ENCODE peak calls at places on chromosomes 2 and 18, in six cellular contexts. One of them, this sample, is unnamed.

GRCh38 chr2:46942143-46942526 is 26.5 kb upstream of the MCFD2 start:
- DNase-seq in activated naive CD8-positive, alpha-beta T cell treated with anti-CD3 and anti-CD28 coated beads, Interleukin-2, amount 50 U/mL, for 16 hours: peak; percentile 20
- DNase-seq in MV-4-11: peak; percentile 22
- DNase-seq in EH: peak; percentile 41
- DNase-seq in stimulated activated CD4-positive, alpha-beta T cell treated with anti-CD3 and anti-CD28 coated beads, TNF-alpha, amount 100 ng/mL, for 4 hours: peak; percentile 56
- DNase-seq in HCT116: no peak
- DNase-seq in this sample: no peak

GRCh38 chr18:33421225-33421624 is 19.3 kb downstream of the CCDC178 start:
- DNase-seq in stimulated activated CD4-positive, alpha-beta T cell treated with anti-CD3 and anti-CD28 coated beads, TNF-alpha, amount 100 ng/mL, for 4 hours: no peak
- DNase-seq in HCT116: no peak
- DNase-seq in MV-4-11: no peak
- DNase-seq in activated naive CD8-positive, alpha-beta T cell treated with anti-CD3 and anti-CD28 coated beads, Interleukin-2, amount 50 U/mL, for 16 hours: no peak
- DNase-seq in EH: no peak
- DNase-seq in this sample: no peak

GRCh38 chr2:237392186-237392585 is 21.8 kb downstream of the COL6A3 start:
- DNase-seq in stimulated activated CD4-positive, alpha-beta T cell treated with anti-CD3 and anti-CD28 coated beads, TNF-alpha, amount 100 ng/mL, for 4 hours: no peak
- DNase-seq in EH: peak; percentile 35
- DNase-seq in MV-4-11: no peak
- DNase-seq in HCT116: no peak
- DNase-seq in activated naive CD8-positive, alpha-beta T cell treated with anti-CD3 and anti-CD28 coated beads, Interleukin-2, amount 50 U/mL, for 16 hours: no peak
- DNase-seq in this sample: no peak

GRCh38 chr2:64453710-64454315 is at the start of gene LGALSL:
- DNase-seq in MV-4-11: no peak
- DNase-seq in EH: peak; percentile 59
- DNase-seq in activated naive CD8-positive, alpha-beta T cell treated with anti-CD3 and anti-CD28 coated beads, Interleukin-2, amount 50 U/mL, for 16 hours: no peak
- DNase-seq in stimulated activated CD4-positive, alpha-beta T cell treated with anti-CD3 and anti-CD28 coated beads, TNF-alpha, amount 100 ng/mL, for 4 hours: no peak
- DNase-seq in HCT116: peak; percentile 49
- DNase-seq in this sample: peak; percentile 55

GRCh38 chr2:57549642-57550102 is 496.9 kb upstream of the VRK2 start:
- DNase-seq in MV-4-11: peak; percentile 95
- DNase-seq in stimulated activated CD4-positive, alpha-beta T cell treated with anti-CD3 and anti-CD28 coated beads, TNF-alpha, amount 100 ng/mL, for 4 hours: no peak
- DNase-seq in activated naive CD8-positive, alpha-beta T cell treated with anti-CD3 and anti-CD28 coated beads, Interleukin-2, amount 50 U/mL, for 16 hours: no peak
- DNase-seq in HCT116: peak; percentile 16
- DNase-seq in EH: peak; percentile 27
- DNase-seq in this sample: peak; percentile 5

GRCh38 chr2:241850544-241851324 is 8.0 kb downstream of the PDCD1 start:
- DNase-seq in activated naive CD8-positive, alpha-beta T cell treated with anti-CD3 and anti-CD28 coated beads, Interleukin-2, amount 50 U/mL, for 16 hours: no peak
- DNase-seq in EH: no peak
- DNase-seq in stimulated activated CD4-positive, alpha-beta T cell treated with anti-CD3 and anti-CD28 coated beads, TNF-alpha, amount 100 ng/mL, for 4 hours: no peak
- DNase-seq in MV-4-11: no peak
- DNase-seq in HCT116: no peak
- DNase-seq in this sample: no peak

GRCh38 chr18:48910972-48911545 is 39.7 kb downstream of the SMAD7 start:
- DNase-seq in stimulated activated CD4-positive, alpha-beta T cell treated with anti-CD3 and anti-CD28 coated beads, TNF-alpha, amount 100 ng/mL, for 4 hours: no peak
- DNase-seq in HCT116: no peak
- DNase-seq in EH: no peak
- DNase-seq in MV-4-11: no peak
- DNase-seq in activated naive CD8-positive, alpha-beta T cell treated with anti-CD3 and anti-CD28 coated beads, Interleukin-2, amount 50 U/mL, for 16 hours: no peak
- DNase-seq in this sample: no peak

GRCh38 chr18:44594779-44595467 is 85.8 kb upstream of the SETBP1 start:
- DNase-seq in activated naive CD8-positive, alpha-beta T cell treated with anti-CD3 and anti-CD28 coated beads, Interleukin-2, amount 50 U/mL, for 16 hours: no peak
- DNase-seq in stimulated activated CD4-positive, alpha-beta T cell treated with anti-CD3 and anti-CD28 coated beads, TNF-alpha, amount 100 ng/mL, for 4 hours: no peak
- DNase-seq in MV-4-11: no peak
- DNase-seq in HCT116: no peak
- DNase-seq in EH: peak; percentile 84
- DNase-seq in this sample: no peak

GRCh38 chr2:12719400-12720104 is 2.8 kb downstream of the TRIB2 start:
- DNase-seq in EH: peak; percentile 87
- DNase-seq in HCT116: no peak
- DNase-seq in activated naive CD8-positive, alpha-beta T cell treated with anti-CD3 and anti-CD28 coated beads, Interleukin-2, amount 50 U/mL, for 16 hours: no peak
- DNase-seq in stimulated activated CD4-positive, alpha-beta T cell treated with anti-CD3 and anti-CD28 coated beads, TNF-alpha, amount 100 ng/mL, for 4 hours: no peak
- DNase-seq in MV-4-11: peak; percentile 57
- DNase-seq in this sample: no peak

GRCh38 chr2:157625311-157625710 is 3.4 kb downstream of the ACVR1C start:
- DNase-seq in activated naive CD8-positive, alpha-beta T cell treated with anti-CD3 and anti-CD28 coated beads, Interleukin-2, amount 50 U/mL, for 16 hours: no peak
- DNase-seq in stimulated activated CD4-positive, alpha-beta T cell treated with anti-CD3 and anti-CD28 coated beads, TNF-alpha, amount 100 ng/mL, for 4 hours: no peak
- DNase-seq in MV-4-11: peak; percentile 14
- DNase-seq in HCT116: no peak
- DNase-seq in EH: peak; percentile 5
- DNase-seq in this sample: no peak

GRCh38 chr2:8456149-8457091 is 225.4 kb upstream of the ID2 start:
- DNase-seq in HCT116: no peak
- DNase-seq in activated naive CD8-positive, alpha-beta T cell treated with anti-CD3 and anti-CD28 coated beads, Interleukin-2, amount 50 U/mL, for 16 hours: peak; percentile 20
- DNase-seq in EH: no peak
- DNase-seq in MV-4-11: no peak
- DNase-seq in stimulated activated CD4-positive, alpha-beta T cell treated with anti-CD3 and anti-CD28 coated beads, TNF-alpha, amount 100 ng/mL, for 4 hours: peak; percentile 28
- DNase-seq in this sample: no peak

This sample was measured in NCI-H460.